ENCODE peak calls at places on chromosome 5, in seven cellular contexts. One of them, this sample, is unnamed.

GRCh38 chr5:59358005-59358404 is 535.5 kb downstream of the PDE4D start:
- DNase-seq in NCI-H1092 treated with DMSO at 0.1 percent for 48 hours: no peak
- DNase-seq in T-helper 17 cell: no peak
- DNase-seq in stimulated activated CD4-positive, alpha-beta T cell treated with anti-CD3 and anti-CD28 coated beads, Interleukin-1b, Interleukin-23, amount 100 ng/mL, for 1 hour: no peak
- DNase-seq in upper lobe of right lung: no peak
- DNase-seq in stimulated activated CD8-positive, alpha-beta memory T cell treated with anti-CD3 and anti-CD28 coated beads, Interleukin-2, amount 100 ng/mL, for 1 hour: no peak
- DNase-seq in aorta: no peak
- DNase-seq in this sample: peak

GRCh38 chr5:91182763-91183162 is 200.4 kb downstream of the ARRDC3 start:
- DNase-seq in stimulated activated CD8-positive, alpha-beta memory T cell treated with anti-CD3 and anti-CD28 coated beads, Interleukin-2, amount 100 ng/mL, for 1 hour: no peak
- DNase-seq in NCI-H1092 treated with DMSO at 0.1 percent for 48 hours: peak
- DNase-seq in aorta: peak
- DNase-seq in T-helper 17 cell: no peak
- DNase-seq in upper lobe of right lung: no peak
- DNase-seq in stimulated activated CD4-positive, alpha-beta T cell treated with anti-CD3 and anti-CD28 coated beads, Interleukin-1b, Interleukin-23, amount 100 ng/mL, for 1 hour: no peak
- DNase-seq in this sample: no peak

GRCh38 chr5:127425868-127426267 is 91.6 kb upstream of the PRRC1 start:
- DNase-seq in NCI-H1092 treated with DMSO at 0.1 percent for 48 hours: no peak
- DNase-seq in stimulated activated CD4-positive, alpha-beta T cell treated with anti-CD3 and anti-CD28 coated beads, Interleukin-1b, Interleukin-23, amount 100 ng/mL, for 1 hour: no peak
- DNase-seq in stimulated activated CD8-positive, alpha-beta memory T cell treated with anti-CD3 and anti-CD28 coated beads, Interleukin-2, amount 100 ng/mL, for 1 hour: no peak
- DNase-seq in upper lobe of right lung: no peak
- DNase-seq in T-helper 17 cell: no peak
- DNase-seq in aorta: no peak
- DNase-seq in this sample: no peak

GRCh38 chr5:44546283-44546682 is 157.1 kb upstream of the FGF10 start:
- DNase-seq in stimulated activated CD8-positive, alpha-beta memory T cell treated with anti-CD3 and anti-CD28 coated beads, Interleukin-2, amount 100 ng/mL, for 1 hour: no peak
- DNase-seq in aorta: no peak
- DNase-seq in stimulated activated CD4-positive, alpha-beta T cell treated with anti-CD3 and anti-CD28 coated beads, Interleukin-1b, Interleukin-23, amount 100 ng/mL, for 1 hour: no peak
- DNase-seq in NCI-H1092 treated with DMSO at 0.1 percent for 48 hours: no peak
- DNase-seq in T-helper 17 cell: no peak
- DNase-seq in upper lobe of right lung: no peak
- DNase-seq in this sample: peak

GRCh38 chr5:147876626-147877025 is 1.9 kb upstream of the SCGB3A2 start:
- DNase-seq in aorta: no peak
- DNase-seq in T-helper 17 cell: no peak
- DNase-seq in stimulated activated CD4-positive, alpha-beta T cell treated with anti-CD3 and anti-CD28 coated beads, Interleukin-1b, Interleukin-23, amount 100 ng/mL, for 1 hour: no peak
- DNase-seq in NCI-H1092 treated with DMSO at 0.1 percent for 48 hours: no peak
- DNase-seq in upper lobe of right lung: no peak
- DNase-seq in stimulated activated CD8-positive, alpha-beta memory T cell treated with anti-CD3 and anti-CD28 coated beads, Interleukin-2, amount 100 ng/mL, for 1 hour: no peak
- DNase-seq in this sample: no peak

GRCh38 chr5:114335391-114335790 is 26.5 kb upstream of the KCNN2 start:
- DNase-seq in stimulated activated CD8-positive, alpha-beta memory T cell treated with anti-CD3 and anti-CD28 coated beads, Interleukin-2, amount 100 ng/mL, for 1 hour: no peak
- DNase-seq in NCI-H1092 treated with DMSO at 0.1 percent for 48 hours: no peak
- DNase-seq in T-helper 17 cell: no peak
- DNase-seq in upper lobe of right lung: no peak
- DNase-seq in stimulated activated CD4-positive, alpha-beta T cell treated with anti-CD3 and anti-CD28 coated beads, Interleukin-1b, Interleukin-23, amount 100 ng/mL, for 1 hour: no peak
- DNase-seq in aorta: no peak
- DNase-seq in this sample: peak

GRCh38 chr5:151239237-151239861 is 13.6 kb upstream of the GM2A start:
- DNase-seq in stimulated activated CD4-positive, alpha-beta T cell treated with anti-CD3 and anti-CD28 coated beads, Interleukin-1b, Interleukin-23, amount 100 ng/mL, for 1 hour: no peak
- DNase-seq in upper lobe of right lung: peak
- DNase-seq in T-helper 17 cell: peak
- DNase-seq in stimulated activated CD8-positive, alpha-beta memory T cell treated with anti-CD3 and anti-CD28 coated beads, Interleukin-2, amount 100 ng/mL, for 1 hour: peak
- DNase-seq in aorta: peak
- DNase-seq in NCI-H1092 treated with DMSO at 0.1 percent for 48 hours: peak
- DNase-seq in this sample: peak

GRCh38 chr5:137286025-137286610 is 213.0 kb downstream of the SPOCK1 start:
- DNase-seq in aorta: no peak
- DNase-seq in stimulated activated CD8-positive, alpha-beta memory T cell treated with anti-CD3 and anti-CD28 coated beads, Interleukin-2, amount 100 ng/mL, for 1 hour: no peak
- DNase-seq in T-helper 17 cell: no peak
- DNase-seq in NCI-H1092 treated with DMSO at 0.1 percent for 48 hours: no peak
- DNase-seq in stimulated activated CD4-positive, alpha-beta T cell treated with anti-CD3 and anti-CD28 coated beads, Interleukin-1b, Interleukin-23, amount 100 ng/mL, for 1 hour: no peak
- DNase-seq in upper lobe of right lung: no peak
- DNase-seq in this sample: no peak

GRCh38 chr5:32785639-32786216 is 74.6 kb downstream of the NPR3 start:
- DNase-seq in stimulated activated CD4-positive, alpha-beta T cell treated with anti-CD3 and anti-CD28 coated beads, Interleukin-1b, Interleukin-23, amount 100 ng/mL, for 1 hour: no peak
- DNase-seq in stimulated activated CD8-positive, alpha-beta memory T cell treated with anti-CD3 and anti-CD28 coated beads, Interleukin-2, amount 100 ng/mL, for 1 hour: no peak
- DNase-seq in T-helper 17 cell: no peak
- DNase-seq in NCI-H1092 treated with DMSO at 0.1 percent for 48 hours: no peak
- DNase-seq in upper lobe of right lung: no peak
- DNase-seq in aorta: no peak
- DNase-seq in this sample: peak

GRCh38 chr5:54187694-54188093 is 122.7 kb downstream of the ARL15 start:
- DNase-seq in T-helper 17 cell: no peak
- DNase-seq in upper lobe of right lung: no peak
- DNase-seq in aorta: no peak
- DNase-seq in stimulated activated CD4-positive, alpha-beta T cell treated with anti-CD3 and anti-CD28 coated beads, Interleukin-1b, Interleukin-23, amount 100 ng/mL, for 1 hour: no peak
- DNase-seq in stimulated activated CD8-positive, alpha-beta memory T cell treated with anti-CD3 and anti-CD28 coated beads, Interleukin-2, amount 100 ng/mL, for 1 hour: no peak
- DNase-seq in NCI-H1092 treated with DMSO at 0.1 percent for 48 hours: no peak
- DNase-seq in this sample: no peak

GRCh38 chr5:133199366-133199901 is 147.6 kb downstream of the HSPA4 start:
- DNase-seq in T-helper 17 cell: no peak
- DNase-seq in NCI-H1092 treated with DMSO at 0.1 percent for 48 hours: no peak
- DNase-seq in stimulated activated CD4-positive, alpha-beta T cell treated with anti-CD3 and anti-CD28 coated beads, Interleukin-1b, Interleukin-23, amount 100 ng/mL, for 1 hour: no peak
- DNase-seq in upper lobe of right lung: no peak
- DNase-seq in aorta: no peak
- DNase-seq in stimulated activated CD8-positive, alpha-beta memory T cell treated with anti-CD3 and anti-CD28 coated beads, Interleukin-2, amount 100 ng/mL, for 1 hour: no peak
- DNase-seq in this sample: no peak

GRCh38 chr5:138352722-138353549 is 451 bp downstream of the KDM3B start:
- DNase-seq in stimulated activated CD8-positive, alpha-beta memory T cell treated with anti-CD3 and anti-CD28 coated beads, Interleukin-2, amount 100 ng/mL, for 1 hour: peak
- DNase-seq in NCI-H1092 treated with DMSO at 0.1 percent for 48 hours: peak
- DNase-seq in upper lobe of right lung: peak
- DNase-seq in T-helper 17 cell: peak
- DNase-seq in aorta: peak
- DNase-seq in stimulated activated CD4-positive, alpha-beta T cell treated with anti-CD3 and anti-CD28 coated beads, Interleukin-1b, Interleukin-23, amount 100 ng/mL, for 1 hour: peak
- DNase-seq in this sample: peak

GRCh38 chr5:150645070-150645700 is 4.7 kb downstream of the SYNPO start:
- DNase-seq in aorta: peak
- DNase-seq in stimulated activated CD4-positive, alpha-beta T cell treated with anti-CD3 and anti-CD28 coated beads, Interleukin-1b, Interleukin-23, amount 100 ng/mL, for 1 hour: no peak
- DNase-seq in T-helper 17 cell: no peak
- DNase-seq in upper lobe of right lung: no peak
- DNase-seq in stimulated activated CD8-positive, alpha-beta memory T cell treated with anti-CD3 and anti-CD28 coated beads, Interleukin-2, amount 100 ng/mL, for 1 hour: no peak
- DNase-seq in NCI-H1092 treated with DMSO at 0.1 percent for 48 hours: peak
- DNase-seq in this sample: peak

GRCh38 chr5:134041570-134042411 is 37.0 kb upstream of the VDAC1 start:
- DNase-seq in upper lobe of right lung: no peak
- DNase-seq in aorta: no peak
- DNase-seq in T-helper 17 cell: no peak
- DNase-seq in NCI-H1092 treated with DMSO at 0.1 percent for 48 hours: no peak
- DNase-seq in stimulated activated CD8-positive, alpha-beta memory T cell treated with anti-CD3 and anti-CD28 coated beads, Interleukin-2, amount 100 ng/mL, for 1 hour: no peak
- DNase-seq in stimulated activated CD4-positive, alpha-beta T cell treated with anti-CD3 and anti-CD28 coated beads, Interleukin-1b, Interleukin-23, amount 100 ng/mL, for 1 hour: no peak
- DNase-seq in this sample: no peak

This sample was measured in amniotic epithelial cell.